ENCODE peak calls at places on chromosomes 1 and 21, in eight cellular contexts. Q is suprapubic skin; K is foreskin fibroblast; H is GM23248; V is stimulated activated effector memory CD8-positive, alpha-beta T cell treated with anti-CD3 and anti-CD28 coated beads, Interleukin-12 subunit alpha, Interleukin-12 subunit beta, amount 100 ng/mL, for 72 hours; O is GOT3; C is NCI-H1092; T is LHCN-M2. E is an unnamed sample.
A peak's percentile ranks its signal among the peaks of the same experiment; 100 is the strongest.

GRCh38 chr1:234533975-234534876 is 55.2 kb upstream of the TARBP1 start:
- DNase-seq in Q (peak; percentile 98), K (peak; percentile 99), H (peak; percentile 97), V (no peak), O (peak; percentile 74), C (peak; percentile 33), T (peak; percentile 75), E (peak; percentile 84)

GRCh38 chr1:41566969-41567368 is 82.5 kb upstream of the EDN2 start:
- DNase-seq in Q (no peak), K (no peak), H (no peak), V (no peak), O (no peak), C (no peak), T (no peak), E (no peak)

GRCh38 chr1:86396503-86396900 is 379 bp upstream of the ODF2L start:
- DNase-seq in Q (no peak), K (no peak), H (no peak), V (no peak), O (no peak), C (no peak), T (no peak), E (no peak)

GRCh38 chr1:961132-961652 is 808 bp downstream of the KLHL17 start:
- DNase-seq in Q (no peak), K (peak; percentile 46), H (peak; percentile 49), V (no peak), O (no peak), C (no peak), T (no peak), E (no peak)

GRCh38 chr1:72830606-72831390 is 548.5 kb upstream of the NEGR1 start:
- DNase-seq in Q (no peak), K (no peak), H (no peak), V (no peak), O (no peak), C (no peak), T (no peak), E (no peak)

GRCh38 chr1:232675267-232675666 is 45.3 kb upstream of the SIPA1L2 start:
- DNase-seq in Q (no peak), K (no peak), H (no peak), V (no peak), O (no peak), C (no peak), T (no peak), E (no peak)

GRCh38 chr1:1853593-1854257 is 37.2 kb downstream of the GNB1 start:
- DNase-seq in Q (no peak), K (no peak), H (no peak), V (no peak), O (no peak), C (no peak), T (no peak), E (no peak)

GRCh38 chr21:15204140-15204774 is 139.5 kb upstream of the NRIP1 start:
- DNase-seq in Q (no peak), K (no peak), H (no peak), V (no peak), O (no peak), C (no peak), T (no peak), E (no peak)

GRCh38 chr1:9990944-9991343 is 6.1 kb upstream of the RBP7 start:
- DNase-seq in Q (no peak), K (no peak), H (no peak), V (no peak), O (no peak), C (no peak), T (no peak), E (no peak)

GRCh38 chr1:187096689-187097088 is 267.9 kb downstream of the PLA2G4A start:
- DNase-seq in Q (no peak), K (no peak), H (peak; percentile 26), V (no peak), O (no peak), C (no peak), T (no peak), E (no peak)

GRCh38 chr1:1093610-1093943 is 19.5 kb upstream of the RNF223 start:
- DNase-seq in Q (no peak), K (no peak), H (no peak), V (no peak), O (no peak), C (no peak), T (no peak), E (no peak)